ENCODE peak calls at places on chromosomes 4 and X, in four cellular contexts. Z, O, K and F are unnamed samples.

GRCh38 chr4:34953145-34953799 is 1291.0 kb downstream of the ARAP2 start:
- DNase-seq in O (no peak), Z (no peak), K (peak), F (no peak)

GRCh38 chr4:83011779-83012630 is 1.4 kb upstream of the LIN54 start:
- DNase-seq in Z (no peak), K (peak), O (peak), F (peak)

GRCh38 chr4:22874334-22874912 is 181.7 kb downstream of the GBA3 start:
- DNase-seq in K (no peak), O (no peak), Z (no peak), F (no peak)

GRCh38 chr4:188008377-188008776 is 12.8 kb downstream of the ZFP42 start:
- DNase-seq in O (no peak), Z (no peak), K (no peak), F (no peak)

GRCh38 chr4:2281575-2282343 is 19.9 kb upstream of the MXD4 start:
- DNase-seq in Z (peak), K (no peak), O (peak), F (peak)

GRCh38 chrX:71941771-71942170 is 31.1 kb downstream of the NHSL2 start:
- DNase-seq in Z (no peak), O (no peak), K (no peak), F (no peak)

GRCh38 chr4:80307183-80307735 is 28.3 kb upstream of the CFAP299 start:
- DNase-seq in K (peak), Z (no peak), O (no peak), F (no peak)

GRCh38 chr4:164446516-164446915 is 307.4 kb upstream of the SMIM31 start:
- DNase-seq in O (no peak), Z (no peak), K (no peak), F (no peak)

GRCh38 chr4:183971938-183972490 is 66.9 kb downstream of the STOX2 start:
- DNase-seq in K (no peak), O (no peak), Z (no peak), F (no peak)